ENCODE peak calls at places on chromosomes 7 and 10, in eight cellular contexts. H is kidney epithelial cell; X is stimulated activated CD8-positive, alpha-beta memory T cell treated with anti-CD3 and anti-CD28 coated beads, Interleukin-15, amount 100 ng/mL, for 4 hours; Q is neural crest cell; W is ureter; L is hepatic stellate cell; I is HTR-8/SVneo; V is skeletal muscle cell. S is an unnamed sample.

GRCh38 chr7:120792091-120792860 is 65.7 kb downstream of the TSPAN12 start:
- DNase-seq in H (peak; percentile 28), X (no peak), Q (peak; percentile 77), W (peak; percentile 66), L (peak; percentile 24), I (peak; percentile 26), V (no peak), S (no peak)

GRCh38 chr7:105799677-105800076 is 76.7 kb downstream of the ATXN7L1 start:
- DNase-seq in H (no peak), X (no peak), Q (no peak), W (no peak), L (peak; percentile 56), I (no peak), V (no peak), S (no peak)

GRCh38 chr7:105088456-105088855 is 74.5 kb downstream of the KMT2E start:
- DNase-seq in H (no peak), X (no peak), Q (no peak), W (no peak), L (no peak), I (no peak), V (no peak), S (no peak)

GRCh38 chr7:106138776-106139175 is 26.7 kb upstream of the SYPL1 start:
- DNase-seq in H (no peak), X (no peak), Q (no peak), W (no peak), L (no peak), I (no peak), V (no peak), S (no peak)

GRCh38 chr7:90453259-90453891 is 16.1 kb upstream of the PTTG1IP2 start:
- DNase-seq in H (no peak), X (no peak), Q (no peak), W (no peak), L (no peak), I (no peak), V (no peak), S (no peak)

GRCh38 chr10:49550563-49550962 is 11.6 kb upstream of the ERCC6 start:
- DNase-seq in H (no peak), X (no peak), Q (no peak), W (peak; percentile 45), L (no peak), I (no peak), V (no peak), S (peak; percentile 91)

GRCh38 chr10:116472874-116473273 is 45.2 kb downstream of the PNLIPRP3 start:
- DNase-seq in H (no peak), X (no peak), Q (no peak), W (no peak), L (no peak), I (no peak), V (no peak), S (no peak)

GRCh38 chr7:22372863-22373262 is 15.9 kb upstream of the RAPGEF5 start:
- DNase-seq in H (no peak), X (no peak), Q (no peak), W (no peak), L (no peak), I (no peak), V (no peak), S (no peak)

GRCh38 chr10:13139671-13140070 is 21.7 kb upstream of the MCM10 start:
- DNase-seq in H (no peak), X (no peak), Q (no peak), W (no peak), L (no peak), I (no peak), V (no peak), S (no peak)

GRCh38 chr10:30967654-30968421 is 63.8 kb downstream of the ZNF438 start:
- DNase-seq in H (no peak), X (no peak), Q (no peak), W (no peak), L (no peak), I (no peak), V (no peak), S (no peak)

GRCh38 chr7:6256709-6257535 is 15.5 kb downstream of the CYTH3 start:
- DNase-seq in H (no peak), X (no peak), Q (no peak), W (no peak), L (no peak), I (no peak), V (peak; percentile 74), S (no peak)

GRCh38 chr10:84846646-84847045 is 518.3 kb downstream of the CCSER2 start:
- DNase-seq in H (no peak), X (no peak), Q (no peak), W (no peak), L (no peak), I (no peak), V (no peak), S (no peak)

GRCh38 chr7:80428161-80429054 is 83.5 kb downstream of the GNAT3 start:
- DNase-seq in H (peak; percentile 18), X (no peak), Q (no peak), W (no peak), L (peak; percentile 22), I (peak; percentile 23), V (no peak), S (no peak)

GRCh38 chr7:138886501-138886917 is 88.5 kb upstream of the ATP6V0A4 start:
- DNase-seq in H (peak; percentile 28), X (no peak), Q (peak; percentile 45), W (no peak), L (peak; percentile 52), I (peak; percentile 58), V (no peak), S (no peak)

GRCh38 chr7:47480576-47481538 is 101.1 kb downstream of the TNS3 start:
- DNase-seq in H (no peak), X (no peak), Q (no peak), W (no peak), L (no peak), I (no peak), V (no peak), S (no peak)

GRCh38 chr7:128172151-128172550 is 68.9 kb upstream of the LEP start:
- DNase-seq in H (no peak), X (no peak), Q (no peak), W (no peak), L (no peak), I (no peak), V (no peak), S (no peak)

GRCh38 chr10:103616705-103617361 is 123.3 kb downstream of the NEURL1 start:
- DNase-seq in H (no peak), X (no peak), Q (no peak), W (peak; percentile 76), L (peak; percentile 49), I (no peak), V (peak; percentile 93), S (no peak)

GRCh38 chr7:145265180-145265579 is 429.3 kb upstream of the TPK1 start:
- DNase-seq in H (no peak), X (no peak), Q (no peak), W (no peak), L (no peak), I (no peak), V (no peak), S (no peak)

GRCh38 chr7:79453558-79454324 is at the start of gene MAGI2:
- DNase-seq in H (no peak), X (no peak), Q (peak; percentile 73), W (peak; percentile 85), L (peak; percentile 73), I (peak; percentile 15), V (peak; percentile 48), S (no peak)

GRCh38 chr7:5702876-5703571 is 78.4 kb downstream of the RNF216 start:
- DNase-seq in H (no peak), X (no peak), Q (no peak), W (no peak), L (no peak), I (no peak), V (no peak), S (no peak)

GRCh38 chr7:54831644-54832095 is 72.7 kb upstream of the SEC61G start:
- DNase-seq in H (no peak), X (no peak), Q (no peak), W (no peak), L (no peak), I (no peak), V (no peak), S (peak; percentile 84)

GRCh38 chr10:80718024-80718423 is 180.3 kb downstream of the SH2D4B start:
- DNase-seq in H (no peak), X (no peak), Q (no peak), W (no peak), L (no peak), I (no peak), V (no peak), S (no peak)

GRCh38 chr10:44960482-44961230 is 1.1 kb downstream of the RASSF4 start:
- DNase-seq in H (no peak), X (no peak), Q (no peak), W (no peak), L (no peak), I (no peak), V (no peak), S (no peak)

GRCh38 chr7:43044521-43044920 is 67.9 kb upstream of the HECW1 start:
- DNase-seq in H (no peak), X (no peak), Q (no peak), W (no peak), L (no peak), I (no peak), V (no peak), S (no peak)